ENCODE peak calls at places on chromosome 3, in six cellular contexts. K is NAMALWA; S is stimulated activated CD4-positive, alpha-beta T cell treated with anti-CD3 and anti-CD28 coated beads, TNF-alpha, amount 100 ng/mL, for 4 hours; I is activated B cell treated with CpG ODN at 0.5 μM for 24 hours; M is right atrium auricular region; R is NCI-H446. V is an unnamed sample.

GRCh38 chr3:61627768-61628185 is 66.4 kb downstream of the PTPRG start:
- DNase-seq in I (no peak), K (no peak), R (no peak), S (no peak), M (no peak), V (peak; percentile 97)

GRCh38 chr3:16088496-16088895 is 86.0 kb upstream of the GALNT15 start:
- DNase-seq in I (no peak), K (no peak), S (no peak), R (no peak), M (no peak), V (no peak)

GRCh38 chr3:193693774-193694173 is 100.8 kb downstream of the OPA1 start:
- DNase-seq in M (no peak), S (no peak), K (peak; percentile 89), I (no peak), R (no peak), V (no peak)

GRCh38 chr3:45938043-45938435 is 5.2 kb upstream of the CXCR6 start:
- DNase-seq in R (no peak), K (no peak), I (no peak), M (no peak), S (no peak), V (no peak)

GRCh38 chr3:120470870-120471269 is 20.1 kb upstream of the FSTL1 start:
- DNase-seq in R (peak; percentile 36), K (no peak), S (no peak), M (no peak), I (no peak), V (no peak)

GRCh38 chr3:113695818-113696645 is at the start of gene USF3:
- DNase-seq in R (peak; percentile 31), S (peak; percentile 69), I (peak; percentile 77), K (peak; percentile 82), M (no peak), V (no peak)

GRCh38 chr3:63693351-63693750 is 40.9 kb downstream of the SNTN start:
- DNase-seq in R (no peak), I (no peak), K (no peak), S (no peak), M (no peak), V (no peak)

GRCh38 chr3:73070675-73071575 is 9.5 kb downstream of the EBLN2 start:
- DNase-seq in S (no peak), I (no peak), M (no peak), K (no peak), R (no peak), V (peak; percentile 80)

GRCh38 chr3:138112362-138112761 is 3.0 kb downstream of the DZIP1L start:
- DNase-seq in R (no peak), S (no peak), M (no peak), I (no peak), K (no peak), V (no peak)

GRCh38 chr3:149468504-149469212 is 5.8 kb upstream of the TM4SF4 start:
- DNase-seq in I (no peak), S (no peak), R (no peak), M (no peak), K (no peak), V (no peak)

GRCh38 chr3:67522081-67522480 is 132.3 kb downstream of the SUCLG2 start:
- DNase-seq in S (no peak), I (no peak), R (no peak), K (no peak), M (no peak), V (no peak)

GRCh38 chr3:134754768-134755559 is 40.1 kb upstream of the EPHB1 start:
- DNase-seq in K (peak; percentile 63), M (no peak), S (no peak), I (no peak), R (peak; percentile 20), V (peak; percentile 5)

GRCh38 chr3:155778441-155778840 is 27.6 kb downstream of the C3orf33 start:
- DNase-seq in I (no peak), R (no peak), S (no peak), K (no peak), M (no peak), V (no peak)

V was measured in HS-5.